ENCODE peak calls at places on chromosomes 16 and 17, in seven cellular contexts. J is mammary epithelial cell, Q is heart right ventricle, W is choroid plexus epithelial cell, R is epithelial cell of proximal tubule, C is mucosa of descending colon, D is right atrium auricular region. B is an unnamed sample.
A peak's percentile ranks its signal among the peaks of the same experiment; 100 is the strongest.

GRCh38 chr16:73956592-73957495 is 339.8 kb upstream of the PSMD7 start:
- DNase-seq in J (peak; percentile 17), Q (peak; percentile 56), W (peak; percentile 73), R (no peak), C (no peak), D (no peak), B (peak; percentile 71)

GRCh38 chr16:57260294-57260929 is 15.4 kb downstream of the ARL2BP start:
- DNase-seq in J (peak; percentile 84), Q (no peak), W (peak; percentile 87), R (no peak), C (peak; percentile 33), D (no peak), B (peak; percentile 84)

GRCh38 chr16:66382966-66383299 is 16.4 kb downstream of the CDH5 start:
- DNase-seq in J (peak; percentile 79), Q (no peak), W (peak; percentile 91), R (peak; percentile 77), C (no peak), D (no peak), B (peak; percentile 86)

GRCh38 chr17:40612510-40613244 is 34.9 kb downstream of the SMARCE1 start:
- DNase-seq in J (peak; percentile 21), Q (no peak), W (no peak), R (no peak), C (no peak), D (no peak), B (no peak)

GRCh38 chr16:60811051-60811608 is 1225.1 kb downstream of the CDH8 start:
- DNase-seq in J (peak; percentile 19), Q (no peak), W (no peak), R (no peak), C (no peak), D (no peak), B (no peak)

GRCh38 chr16:49457196-49457595 is 83.6 kb downstream of the C16orf78 start:
- DNase-seq in J (no peak), Q (no peak), W (no peak), R (no peak), C (no peak), D (no peak), B (no peak)

GRCh38 chr17:66540131-66540781 is 237.8 kb downstream of the PRKCA start:
- DNase-seq in J (peak; percentile 92), Q (peak; percentile 40), W (peak; percentile 92), R (no peak), C (peak; percentile 52), D (peak; percentile 68), B (peak; percentile 83)

GRCh38 chr17:47802341-47803022 is 19.1 kb downstream of the OSBPL7 start:
- DNase-seq in J (peak; percentile 52), Q (no peak), W (peak; percentile 75), R (no peak), C (no peak), D (no peak), B (peak; percentile 54)

GRCh38 chr16:14280541-14280940 is 209.4 kb downstream of the MRTFB start:
- DNase-seq in J (no peak), Q (no peak), W (no peak), R (no peak), C (no peak), D (no peak), B (no peak)

GRCh38 chr16:17476414-17477259 is 5.9 kb upstream of the XYLT1 start:
- DNase-seq in J (peak; percentile 36), Q (no peak), W (peak; percentile 70), R (no peak), C (peak; percentile 61), D (no peak), B (peak; percentile 61)
- TF ChIP-seq CTCF in J (peak; percentile 78), Q (peak; percentile 58), W (peak; percentile 65), R (peak; percentile 52), C (no peak), D (peak; percentile 23), B (peak; percentile 61)

DNA sequence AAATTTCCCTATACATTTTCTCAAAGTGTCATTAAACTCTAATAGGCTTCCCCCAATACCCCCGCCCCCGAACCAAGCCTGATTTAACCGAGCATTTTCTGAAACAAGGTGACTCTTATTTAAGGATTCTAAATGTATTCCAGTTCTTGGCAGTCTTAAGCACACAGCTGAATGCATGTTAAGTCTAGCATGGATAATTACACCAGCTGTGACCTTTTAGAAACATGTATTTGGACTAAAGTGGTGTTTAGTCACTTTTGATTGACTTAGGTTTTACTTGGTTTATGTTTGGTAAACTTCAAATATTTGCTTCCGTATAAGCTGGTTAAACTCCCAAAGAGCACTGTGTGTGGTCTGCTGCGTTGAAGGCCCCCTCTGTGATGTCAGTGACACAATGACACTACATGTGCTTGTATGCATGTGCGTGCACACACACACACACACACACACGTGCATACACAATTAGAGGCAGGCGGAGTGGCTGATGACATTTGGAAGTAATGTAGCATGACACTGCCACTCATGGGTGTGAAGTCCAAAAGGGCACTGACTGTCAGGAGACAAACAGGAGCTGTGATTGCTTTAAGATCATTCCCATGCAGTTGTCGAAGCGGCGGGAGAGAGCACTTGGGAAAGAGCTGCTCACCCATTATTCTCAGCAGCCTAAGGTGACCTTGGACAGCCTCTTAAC is 156.1 kb upstream of the CDH13 start:
- DNase-seq in J (no peak), Q (no peak), W (no peak), R (no peak), C (no peak), D (no peak), B (no peak)
- H3K4me3 ChIP-seq in J (no peak overlapping the region), Q (no peak overlapping the region), W (no peak overlapping the region), R (no peak overlapping the region), C (no peak overlapping the region), D (no peak overlapping the region), B (no peak overlapping the region)

DNA sequence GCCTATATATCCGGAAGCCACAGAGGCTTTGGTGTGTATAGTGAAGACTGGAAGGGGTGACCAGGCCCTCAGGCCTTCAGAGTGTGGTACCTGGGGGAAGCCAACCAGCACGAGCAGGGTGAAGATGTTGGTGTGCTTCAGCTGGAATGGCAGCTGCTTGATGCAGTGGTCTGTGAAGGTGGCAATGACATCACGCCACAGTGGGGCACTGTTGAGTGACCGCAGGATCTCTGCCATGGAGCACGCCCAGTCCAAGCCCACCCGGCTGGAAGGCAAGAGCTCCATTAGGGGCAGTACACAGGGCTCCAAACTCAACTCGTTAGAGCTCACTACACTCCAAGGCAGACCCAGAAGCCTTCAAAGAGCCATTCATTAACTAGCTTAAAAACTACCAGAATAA is 68.5 kb upstream of the ATP2A3 start:
- DNase-seq in J (no peak), Q (no peak), W (no peak), R (no peak), C (no peak), D (no peak), B (no peak)
- TF ChIP-seq CTCF in J (no peak), Q (no peak), W (no peak), R (no peak), C (no peak), D (no peak), B (no peak)

GRCh38 chr17:57868775-57869598 is 19.1 kb upstream of the MRPS23 start:
- DNase-seq in J (no peak), Q (no peak), W (no peak), R (no peak), C (no peak), D (no peak), B (no peak)

GRCh38 chr17:57869599-57870282 is 19.9 kb upstream of the MRPS23 start:
- DNase-seq in J (peak; percentile 70), Q (no peak), W (peak; percentile 81), R (no peak), C (no peak), D (no peak), B (peak; percentile 69)

GRCh38 chr17:57871863-57872262 is 22.0 kb upstream of the MRPS23 start:
- DNase-seq in J (no peak), Q (no peak), W (no peak), R (no peak), C (no peak), D (no peak), B (no peak)

GRCh38 chr17:57871155-57871554 is 21.3 kb upstream of the MRPS23 start:
- DNase-seq in J (no peak), Q (no peak), W (no peak), R (no peak), C (no peak), D (no peak), B (no peak)

GRCh38 chr17:57870283-57870635 is 20.4 kb upstream of the MRPS23 start:
- DNase-seq in J (no peak), Q (no peak), W (no peak), R (no peak), C (no peak), D (no peak), B (no peak)
- H3K4me3 ChIP-seq in J (no peak overlapping the region), Q (no peak overlapping the region), W (no peak overlapping the region), R (no peak overlapping the region), C (no peak overlapping the region), D (no peak overlapping the region), B (no peak overlapping the region)

GRCh38 chr17:4035081-4035680 is 70.9 kb upstream of the ATP2A3 start:
- DNase-seq in J (no peak), Q (no peak), W (peak; percentile 25), R (no peak), C (no peak), D (no peak), B (peak; percentile 2)
- TF ChIP-seq CTCF in J (no peak), Q (no peak), W (peak; percentile 20), R (no peak), C (no peak), D (no peak), B (no peak)

DNA sequence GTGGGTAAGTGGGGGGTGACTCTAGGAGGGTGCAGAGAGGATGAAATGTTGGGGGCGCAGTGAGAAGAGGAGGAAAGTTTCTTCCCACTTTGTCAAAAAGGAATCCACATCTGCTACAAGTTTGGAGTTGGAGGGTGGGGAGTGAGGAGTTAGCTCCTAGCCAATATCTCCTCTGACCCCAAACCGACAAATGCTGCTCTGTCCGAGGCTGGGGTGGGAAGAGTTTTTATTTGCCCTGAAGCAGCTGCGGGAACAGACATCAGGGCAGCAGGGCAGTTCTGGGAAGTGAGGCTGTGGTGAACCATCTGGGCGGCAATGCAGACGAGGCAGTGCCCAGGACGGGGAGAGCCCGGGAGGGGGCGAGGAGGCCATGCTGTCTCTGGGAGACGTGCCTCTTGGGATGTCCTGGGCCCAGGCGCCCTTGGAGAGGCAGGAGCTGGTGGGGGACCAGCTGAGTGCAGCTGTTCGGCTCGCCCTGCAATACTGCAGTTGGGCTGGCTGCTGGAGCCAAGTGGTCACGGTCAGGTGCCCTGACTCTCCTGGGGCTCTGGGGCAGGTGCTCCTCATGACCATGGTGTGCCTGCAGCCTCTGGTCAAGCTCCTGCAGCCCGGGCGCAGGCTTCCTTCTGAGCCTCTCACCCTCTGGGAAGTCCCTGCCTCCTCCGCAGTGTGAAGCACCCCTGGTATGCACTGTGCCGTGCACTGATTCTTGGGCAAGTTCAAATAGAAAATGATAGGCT is 6.4 kb upstream of the SOCS3 start:
- DNase-seq in J (no peak), Q (no peak), W (peak; percentile 25), R (no peak), C (peak; percentile 60), D (no peak), B (no peak)
- H3K4me3 ChIP-seq in J (no peak overlapping the region), Q (no peak overlapping the region), W (no peak overlapping the region), R (no peak overlapping the region), C (no peak overlapping the region), D (no peak overlapping the region), B (no peak overlapping the region)

GRCh38 chr17:7886227-7887037 is 2.2 kb upstream of the CHD3 start:
- DNase-seq in J (peak; percentile 25), Q (peak; percentile 26), W (peak; percentile 28), R (no peak), C (peak; percentile 66), D (peak; percentile 61), B (peak; percentile 30)
- TF ChIP-seq CTCF in J (no peak), Q (peak; percentile 2), W (peak; percentile 25), R (no peak), C (no peak), D (no peak), B (peak; percentile 7)

B was measured in fibroblast of pulmonary artery.